ENCODE peak calls at places on chromosomes 12 and 14, in six cellular contexts. J is coronary artery, N is stomach, W is hepatic stellate cell, S is SHP77, Z is islet precursor cell. L is an unnamed sample.

GRCh38 chr12:53504004-53504920 is 3.0 kb downstream of the NPFF start:
- DNase-seq in J (no peak), S (no peak), W (no peak), Z (peak), N (no peak), L (no peak)

GRCh38 chr12:104478396-104479140 is 21.8 kb downstream of the CHST11 start:
- DNase-seq in Z (no peak), N (no peak), W (no peak), J (no peak), S (no peak), L (no peak)

GRCh38 chr14:54567224-54567633 is 301 bp downstream of the SAMD4A start:
- DNase-seq in N (peak), J (no peak), W (peak), S (no peak), Z (peak), L (peak)

GRCh38 chr12:53268009-53268636 is at the start of gene ESPL1:
- DNase-seq in Z (peak), S (peak), W (peak), J (no peak), N (peak), L (peak)

GRCh38 chr12:3489057-3489456 is 1.9 kb upstream of the PRMT8 start:
- DNase-seq in S (no peak), J (no peak), N (no peak), Z (no peak), W (peak), L (no peak)

GRCh38 chr12:93415723-93416464 is 25.9 kb downstream of the UBE2N start:
- DNase-seq in Z (no peak), N (no peak), W (no peak), J (no peak), S (no peak), L (no peak)

GRCh38 chr12:116046039-116046438 is 231.5 kb downstream of the MED13L start:
- DNase-seq in J (no peak), N (no peak), Z (no peak), S (no peak), W (no peak), L (no peak)

GRCh38 chr12:69929531-69929930 is 104.5 kb downstream of the MYRFL start:
- DNase-seq in J (no peak), S (no peak), W (no peak), Z (no peak), N (no peak), L (no peak)

GRCh38 chr14:66650491-66650911 is 142.6 kb downstream of the GPHN start:
- DNase-seq in S (peak), N (no peak), W (no peak), J (no peak), Z (no peak), L (no peak)

GRCh38 chr12:71655495-71655894 is 8.2 kb downstream of the ZFC3H1 start:
- DNase-seq in S (no peak), N (no peak), Z (no peak), W (no peak), J (no peak), L (no peak)

GRCh38 chr14:73173092-73173735 is 36.9 kb downstream of the PSEN1 start:
- DNase-seq in Z (no peak), N (no peak), W (peak), S (peak), J (no peak), L (peak)

GRCh38 chr14:89422181-89422951 is 5.3 kb upstream of the FOXN3 start:
- DNase-seq in S (no peak), W (no peak), N (peak), Z (peak), J (no peak), L (no peak)

GRCh38 chr12:3236345-3237153 is 159.4 kb downstream of the TSPAN9 start:
- DNase-seq in N (no peak), Z (peak), S (peak), J (no peak), W (no peak), L (no peak)

GRCh38 chr12:101832030-101832429 is 1.3 kb upstream of the GNPTAB start:
- DNase-seq in J (no peak), W (no peak), N (no peak), S (no peak), Z (no peak), L (no peak)

GRCh38 chr12:105393586-105393985 is 63.1 kb downstream of the C12orf75 start:
- DNase-seq in W (peak), N (no peak), Z (no peak), S (no peak), J (no peak), L (no peak)

GRCh38 chr12:31245822-31246469 is 80.0 kb downstream of the SINHCAF start:
- DNase-seq in S (peak), J (no peak), W (no peak), Z (peak), N (no peak), L (no peak)

GRCh38 chr14:94795372-94795771 is 25.5 kb upstream of the GSC start:
- DNase-seq in Z (no peak), N (no peak), W (no peak), J (no peak), S (no peak), L (no peak)

GRCh38 chr12:58148405-58148804 is 207.0 kb downstream of the ATP23 start:
- DNase-seq in N (no peak), W (no peak), J (no peak), S (no peak), Z (peak), L (no peak)

GRCh38 chr12:109949089-109949488 is 47.1 kb downstream of the GIT2 start:
- DNase-seq in Z (no peak), N (no peak), J (no peak), S (no peak), W (peak), L (peak)

L was measured in NCI-H526.